ENCODE peak calls at places on chromosomes 13 and 19, in ten cellular contexts. One of them, this sample, is unnamed.

GRCh38 chr13:110407531-110407930 is 100.4 kb downstream of the COL4A2 start:
- DNase-seq in HepG2: no peak
- DNase-seq in transverse colon: no peak
- DNase-seq in A549: no peak
- DNase-seq in H1: no peak
- DNase-seq in upper lobe of left lung: no peak
- DNase-seq in GM12878: no peak
- DNase-seq in stomach: no peak
- DNase-seq in tibial nerve: no peak
- DNase-seq in K562: no peak
- DNase-seq in this sample: no peak

GRCh38 chr19:7779631-7780486 is 16.8 kb downstream of the CLEC4M start:
- DNase-seq in HepG2: no peak
- DNase-seq in K562: no peak
- DNase-seq in stomach: no peak
- DNase-seq in GM12878: no peak
- DNase-seq in tibial nerve: no peak
- DNase-seq in transverse colon: no peak
- DNase-seq in A549: no peak
- DNase-seq in upper lobe of left lung: no peak
- DNase-seq in H1: no peak
- DNase-seq in this sample: no peak

GRCh38 chr13:113947321-113948033 is 26.4 kb downstream of the C13orf46 start:
- DNase-seq in upper lobe of left lung: no peak
- DNase-seq in tibial nerve: peak; percentile 72
- DNase-seq in transverse colon: peak; percentile 65
- DNase-seq in K562: peak; percentile 53
- DNase-seq in A549: peak; percentile 32
- DNase-seq in GM12878: no peak
- DNase-seq in H1: no peak
- DNase-seq in stomach: peak; percentile 66
- DNase-seq in HepG2: no peak
- DNase-seq in this sample: peak; percentile 71

GRCh38 chr13:33235078-33235477 is 50.5 kb downstream of the STARD13 start:
- DNase-seq in K562: no peak
- DNase-seq in H1: no peak
- DNase-seq in stomach: no peak
- DNase-seq in HepG2: peak; percentile 71
- DNase-seq in GM12878: no peak
- DNase-seq in transverse colon: no peak
- DNase-seq in tibial nerve: peak; percentile 33
- DNase-seq in A549: no peak
- DNase-seq in upper lobe of left lung: no peak
- DNase-seq in this sample: no peak

GRCh38 chr13:41554626-41555386 is 97.5 kb downstream of the RGCC start:
- DNase-seq in GM12878: peak; percentile 48
- DNase-seq in K562: no peak
- DNase-seq in upper lobe of left lung: no peak
- DNase-seq in stomach: no peak
- DNase-seq in A549: no peak
- DNase-seq in H1: no peak
- DNase-seq in tibial nerve: no peak
- DNase-seq in transverse colon: no peak
- DNase-seq in HepG2: no peak
- DNase-seq in this sample: no peak

GRCh38 chr13:102877285-102877684 is 31.5 kb downstream of the ERCC5 start:
- DNase-seq in H1: no peak
- DNase-seq in stomach: no peak
- DNase-seq in upper lobe of left lung: no peak
- DNase-seq in tibial nerve: no peak
- DNase-seq in K562: no peak
- DNase-seq in A549: no peak
- DNase-seq in GM12878: no peak
- DNase-seq in transverse colon: no peak
- DNase-seq in HepG2: peak; percentile 53
- DNase-seq in this sample: no peak

GRCh38 chr19:54517483-54517882 is 14.9 kb downstream of the LAIR2 start:
- DNase-seq in A549: peak; percentile 40
- DNase-seq in HepG2: peak; percentile 52
- DNase-seq in upper lobe of left lung: no peak
- DNase-seq in tibial nerve: peak; percentile 42
- DNase-seq in H1: no peak
- DNase-seq in GM12878: no peak
- DNase-seq in transverse colon: peak; percentile 37
- DNase-seq in K562: peak; percentile 73
- DNase-seq in stomach: peak; percentile 37
- DNase-seq in this sample: no peak

GRCh38 chr13:73661687-73662425 is 472.3 kb downstream of the KLF12 start:
- DNase-seq in H1: no peak
- DNase-seq in upper lobe of left lung: no peak
- DNase-seq in A549: no peak
- DNase-seq in transverse colon: no peak
- DNase-seq in tibial nerve: no peak
- DNase-seq in GM12878: no peak
- DNase-seq in HepG2: peak; percentile 25
- DNase-seq in K562: no peak
- DNase-seq in stomach: no peak
- DNase-seq in this sample: no peak

GRCh38 chr13:113552079-113552478 is 32.5 kb upstream of the TFDP1 start:
- DNase-seq in GM12878: no peak
- DNase-seq in HepG2: no peak
- DNase-seq in K562: no peak
- DNase-seq in tibial nerve: no peak
- DNase-seq in H1: no peak
- DNase-seq in transverse colon: peak; percentile 5
- DNase-seq in upper lobe of left lung: no peak
- DNase-seq in stomach: peak; percentile 17
- DNase-seq in A549: no peak
- DNase-seq in this sample: no peak

GRCh38 chr13:46012404-46012803 is 40.1 kb downstream of the ZC3H13 start:
- DNase-seq in stomach: no peak
- DNase-seq in A549: no peak
- DNase-seq in upper lobe of left lung: no peak
- DNase-seq in HepG2: no peak
- DNase-seq in tibial nerve: no peak
- DNase-seq in GM12878: no peak
- DNase-seq in K562: no peak
- DNase-seq in transverse colon: no peak
- DNase-seq in H1: no peak
- DNase-seq in this sample: no peak

GRCh38 chr19:2780284-2780683 is 2.8 kb downstream of the SGTA start:
- DNase-seq in H1: no peak
- DNase-seq in upper lobe of left lung: no peak
- DNase-seq in GM12878: no peak
- DNase-seq in tibial nerve: no peak
- DNase-seq in HepG2: no peak
- DNase-seq in K562: no peak
- DNase-seq in stomach: no peak
- DNase-seq in A549: no peak
- DNase-seq in transverse colon: no peak
- DNase-seq in this sample: no peak

GRCh38 chr19:2782357-2782935 is 627 bp downstream of the SGTA start:
- DNase-seq in H1: no peak
- DNase-seq in tibial nerve: no peak
- DNase-seq in stomach: no peak
- DNase-seq in upper lobe of left lung: no peak
- DNase-seq in GM12878: no peak
- DNase-seq in HepG2: no peak
- DNase-seq in transverse colon: peak; percentile 18
- DNase-seq in A549: no peak
- DNase-seq in K562: no peak
- DNase-seq in this sample: no peak

GRCh38 chr19:2785244-2786000 is at the start of gene THOP1:
- DNase-seq in K562: peak; percentile 98
- DNase-seq in H1: peak; percentile 95
- DNase-seq in HepG2: peak; percentile 97
- DNase-seq in A549: peak; percentile 97
- DNase-seq in transverse colon: peak; percentile 99
- DNase-seq in tibial nerve: peak; percentile 97
- DNase-seq in stomach: peak; percentile 98
- DNase-seq in upper lobe of left lung: peak; percentile 99
- DNase-seq in GM12878: peak; percentile 90
- DNase-seq in this sample: peak; percentile 98

GRCh38 chr19:2783781-2784145 is 690 bp upstream of the SGTA start:
- DNase-seq in GM12878: no peak
- DNase-seq in tibial nerve: no peak
- DNase-seq in upper lobe of left lung: no peak
- DNase-seq in transverse colon: no peak
- DNase-seq in K562: no peak
- DNase-seq in H1: no peak
- DNase-seq in A549: no peak
- DNase-seq in HepG2: no peak
- DNase-seq in stomach: no peak
- DNase-seq in this sample: no peak

GRCh38 chr19:2782936-2783780 is at the start of gene SGTA:
- DNase-seq in stomach: peak; percentile 99
- DNase-seq in K562: peak; percentile 97
- DNase-seq in A549: peak; percentile 99
- DNase-seq in HepG2: peak; percentile 99
- DNase-seq in tibial nerve: peak; percentile 99
- DNase-seq in upper lobe of left lung: peak; percentile 99
- DNase-seq in H1: peak; percentile 93
- DNase-seq in transverse colon: peak; percentile 99
- DNase-seq in GM12878: peak; percentile 98
- DNase-seq in this sample: peak; percentile 99
- TF ChIP-seq POLR2A in stomach: no peak
- TF ChIP-seq POLR2A in K562: peak; percentile 80
- TF ChIP-seq POLR2A in A549: peak; percentile 59
- TF ChIP-seq POLR2A in HepG2: peak; percentile 48
- TF ChIP-seq POLR2A in tibial nerve: peak; percentile 92
- TF ChIP-seq POLR2A in upper lobe of left lung: peak; percentile 55
- TF ChIP-seq POLR2A in H1: peak; percentile 76
- TF ChIP-seq POLR2A in transverse colon: peak; percentile 86
- TF ChIP-seq POLR2A in GM12878: peak; percentile 88
- TF ChIP-seq POLR2A in this sample: peak; percentile 83

DNA sequence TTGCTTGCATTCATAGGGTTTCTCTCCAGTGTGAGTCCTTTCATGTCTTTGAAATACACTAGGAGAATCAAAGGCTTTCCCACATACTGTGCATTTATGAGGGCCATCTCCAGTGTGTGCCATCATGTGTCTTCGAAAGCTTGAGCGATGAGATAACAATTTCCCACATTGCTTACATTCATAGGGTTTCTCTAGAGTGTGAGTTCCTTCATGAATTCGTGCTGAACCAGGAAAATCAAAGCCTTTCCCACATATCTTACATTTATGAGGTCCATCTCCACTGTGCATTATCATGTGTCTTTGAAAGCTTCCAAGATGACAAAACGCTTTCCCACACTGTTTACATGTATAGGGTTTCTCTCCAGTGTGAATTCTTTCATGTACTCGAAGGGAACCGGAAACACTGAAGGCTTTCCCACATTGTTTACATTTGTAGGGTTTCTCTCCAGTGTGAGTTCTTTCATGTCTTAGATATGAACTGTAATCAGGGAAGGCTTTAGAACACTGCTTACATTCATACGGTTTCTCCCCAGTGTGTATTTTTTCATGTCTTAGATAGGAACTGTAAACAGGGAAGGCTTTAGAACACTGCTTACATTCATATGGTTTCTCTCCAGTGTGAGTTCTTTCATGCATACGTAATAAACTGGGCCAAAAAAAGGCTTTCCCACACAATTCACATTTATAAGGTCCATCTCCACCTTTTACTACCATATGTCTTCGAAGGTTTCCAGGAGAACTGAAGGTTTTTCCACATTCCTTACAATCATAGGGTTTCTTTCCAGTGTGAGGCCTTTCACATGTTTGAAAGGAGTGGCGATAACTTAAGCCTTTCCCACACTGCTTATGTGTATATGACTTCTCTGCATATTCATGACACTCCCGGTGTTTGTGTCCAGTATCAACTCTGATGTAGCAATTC is 21.4 kb downstream of the ZNF44 start:
- DNase-seq in tibial nerve: no peak
- DNase-seq in stomach: no peak
- DNase-seq in upper lobe of left lung: no peak
- DNase-seq in HepG2: no peak
- DNase-seq in GM12878: no peak
- DNase-seq in transverse colon: no peak
- DNase-seq in K562: no peak
- DNase-seq in A549: no peak
- DNase-seq in H1: no peak
- DNase-seq in this sample: no peak
- H3K9me3 ChIP-seq in tibial nerve: peaks cover 99% of the 10 kb centered on the region
- H3K9me3 ChIP-seq in stomach: peaks cover 66% of the 10 kb centered on the region
- H3K9me3 ChIP-seq in upper lobe of left lung: peaks cover 86% of the 10 kb centered on the region
- H3K9me3 ChIP-seq in HepG2: peaks cover 28% of the 10 kb centered on the region
- H3K9me3 ChIP-seq in GM12878: peaks cover 49% of the 10 kb centered on the region
- H3K9me3 ChIP-seq in transverse colon: peaks cover 88% of the 10 kb centered on the region
- H3K9me3 ChIP-seq in K562: peaks cover 19% of the 10 kb centered on the region
- H3K9me3 ChIP-seq in A549: peaks cover 32% of the 10 kb centered on the region
- H3K9me3 ChIP-seq in H1: peaks cover 84% of the 10 kb centered on the region
- H3K9me3 ChIP-seq in this sample: no peaks in the 10 kb centered on the region

GRCh38 chr19:50190439-50190891 is 13.0 kb upstream of the MYH14 start:
- DNase-seq in HepG2: no peak
- DNase-seq in tibial nerve: no peak
- DNase-seq in H1: no peak
- DNase-seq in GM12878: peak; percentile 37
- DNase-seq in K562: no peak
- DNase-seq in transverse colon: peak; percentile 84
- DNase-seq in A549: no peak
- DNase-seq in upper lobe of left lung: no peak
- DNase-seq in stomach: peak; percentile 60
- DNase-seq in this sample: no peak
- TF ChIP-seq EP300 in HepG2: no peak
- TF ChIP-seq EP300 in tibial nerve: no peak
- TF ChIP-seq EP300 in H1: no peak
- TF ChIP-seq EP300 in GM12878: peak; percentile 12
- TF ChIP-seq EP300 in K562: no peak
- TF ChIP-seq EP300 in transverse colon: peak; percentile 23
- TF ChIP-seq EP300 in A549: no peak
- TF ChIP-seq EP300 in upper lobe of left lung: no peak
- TF ChIP-seq EP300 in stomach: no peak
- TF ChIP-seq EP300 in this sample: no peak

DNA sequence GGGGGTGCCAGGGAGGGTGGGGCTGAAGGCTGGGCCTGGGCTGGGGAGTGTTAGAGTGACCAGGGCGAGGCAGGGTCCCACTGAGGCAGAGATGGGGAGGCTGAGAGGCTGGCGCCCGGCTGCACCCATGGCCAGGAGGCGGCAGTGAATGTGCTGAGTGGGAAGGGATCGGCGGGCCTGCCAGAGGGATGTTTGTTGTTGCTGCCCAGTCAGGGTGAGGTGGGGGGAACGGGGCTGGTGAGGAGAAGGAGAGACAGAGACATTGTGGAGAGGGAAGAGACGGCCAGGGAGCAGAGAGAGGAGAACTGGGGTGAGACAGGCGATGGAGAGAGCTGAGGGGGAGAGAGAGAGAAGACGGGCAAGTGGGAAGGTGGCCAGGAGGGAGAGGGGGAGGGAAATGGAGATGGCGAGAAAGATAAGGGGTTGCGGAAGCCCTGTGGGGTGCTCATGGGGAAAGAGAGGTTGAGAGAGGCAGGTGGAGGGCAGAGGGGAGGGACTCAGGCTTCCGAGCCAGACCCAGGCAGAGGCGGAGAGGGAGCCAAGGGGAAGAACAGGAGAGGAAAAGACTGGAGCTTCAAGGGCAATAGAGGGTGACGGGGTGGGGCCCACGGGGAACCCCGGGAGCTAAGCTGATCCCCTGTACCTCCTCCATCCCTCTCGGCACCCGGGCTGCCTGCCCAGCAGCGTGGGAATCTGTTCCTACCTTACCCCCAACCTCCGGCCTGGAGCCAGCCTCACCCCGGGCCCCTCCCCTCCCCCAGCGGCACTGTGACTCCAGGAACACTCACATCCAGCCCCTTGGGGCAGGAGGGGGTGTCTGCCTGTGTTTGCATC is 690 bp upstream of the B3GNT8 start:
- DNase-seq in tibial nerve: peak; percentile 20
- DNase-seq in H1: no peak
- DNase-seq in HepG2: no peak
- DNase-seq in GM12878: no peak
- DNase-seq in A549: no peak
- DNase-seq in stomach: no peak
- DNase-seq in upper lobe of left lung: peak; percentile 79
- DNase-seq in transverse colon: peak; percentile 45
- DNase-seq in K562: peak; percentile 61
- DNase-seq in this sample: peak; percentile 56
- TF ChIP-seq POLR2A in tibial nerve: no peak
- TF ChIP-seq POLR2A in H1: no peak
- TF ChIP-seq POLR2A in HepG2: no peak
- TF ChIP-seq POLR2A in GM12878: no peak
- TF ChIP-seq POLR2A in A549: no peak
- TF ChIP-seq POLR2A in stomach: no peak
- TF ChIP-seq POLR2A in upper lobe of left lung: no peak
- TF ChIP-seq POLR2A in transverse colon: no peak
- TF ChIP-seq POLR2A in K562: peak; percentile 54
- TF ChIP-seq POLR2A in this sample: no peak